ENCODE peak calls at places on chromosomes 1 and 21, in ten cellular contexts. M is CD8-positive, alpha-beta memory T cell; W is fibroblast of the aortic adventitia; T is lower leg skin; C is ELF-1; I is NCI-H1694 treated with DMSO at 0.1 percent for 48 hours; N is T follicular helper cell; Q is B cell; A is T-helper 1 cell; H is HFFc6. X is an unnamed sample.

GRCh38 chr1:41427022-41427942 is 57.2 kb downstream of the EDN2 start:
- DNase-seq in M (no peak), W (no peak), T (no peak), C (no peak), I (no peak), N (no peak), Q (no peak), A (no peak), H (no peak), X (no peak)

GRCh38 chr1:117654485-117655219 is 48.8 kb downstream of the TENT5C start:
- DNase-seq in M (no peak), W (no peak), T (no peak), C (no peak), I (no peak), N (no peak), Q (peak), A (no peak), H (no peak), X (no peak)

GRCh38 chr1:107964397-107965111 is 426 bp downstream of the VAV3 start:
- DNase-seq in M (peak), W (no peak), T (peak), C (peak), I (peak), N (no peak), Q (peak), A (no peak), H (no peak), X (no peak)

GRCh38 chr21:46326110-46326703 is 2.3 kb downstream of the PCNT start:
- DNase-seq in M (no peak), W (no peak), T (no peak), C (no peak), I (no peak), N (no peak), Q (no peak), A (no peak), H (no peak), X (no peak)

GRCh38 chr1:246569248-246570238 is 3.3 kb downstream of the CNST start:
- DNase-seq in M (no peak), W (no peak), T (no peak), C (no peak), I (no peak), N (peak), Q (peak), A (no peak), H (no peak), X (no peak)

GRCh38 chr1:85278853-85279314 is 2.5 kb upstream of the BCL10 start:
- DNase-seq in M (no peak), W (peak), T (no peak), C (no peak), I (no peak), N (no peak), Q (no peak), A (no peak), H (peak), X (peak)

GRCh38 chr1:207240325-207241095 is 81.0 kb upstream of the CD55 start:
- DNase-seq in M (no peak), W (peak), T (no peak), C (peak), I (no peak), N (no peak), Q (no peak), A (no peak), H (peak), X (no peak)

GRCh38 chr1:185556551-185556950 is 177.6 kb upstream of the HMCN1 start:
- DNase-seq in M (no peak), W (peak), T (no peak), C (no peak), I (no peak), N (no peak), Q (no peak), A (no peak), H (no peak), X (peak)

GRCh38 chr1:66676616-66677298 is 75.5 kb upstream of the DYNLT5 start:
- DNase-seq in M (no peak), W (peak), T (no peak), C (no peak), I (no peak), N (no peak), Q (no peak), A (no peak), H (peak), X (peak)

GRCh38 chr21:44983421-44984206 is 43.8 kb downstream of the SLX9 start:
- DNase-seq in M (no peak), W (no peak), T (peak), C (no peak), I (no peak), N (no peak), Q (no peak), A (no peak), H (no peak), X (peak)

GRCh38 chr1:72394457-72394856 is 112.1 kb upstream of the NEGR1 start:
- DNase-seq in M (no peak), W (no peak), T (no peak), C (no peak), I (no peak), N (no peak), Q (no peak), A (no peak), H (no peak), X (no peak)

GRCh38 chr1:30302808-30303310 is 420.5 kb downstream of the MATN1 start:
- DNase-seq in M (no peak), W (no peak), T (peak), C (no peak), I (peak), N (no peak), Q (no peak), A (no peak), H (no peak), X (no peak)

GRCh38 chr1:1062364-1063163 is 11.5 kb downstream of the RNF223 start:
- DNase-seq in M (no peak), W (peak), T (no peak), C (no peak), I (no peak), N (no peak), Q (no peak), A (no peak), H (no peak), X (no peak)

GRCh38 chr1:236845830-236846229 is 50.7 kb downstream of the MTR start:
- DNase-seq in M (no peak), W (no peak), T (no peak), C (no peak), I (no peak), N (no peak), Q (no peak), A (no peak), H (no peak), X (no peak)

X was measured in foreskin fibroblast.